ENCODE peak calls at places on chromosomes 2 and 18, in four cellular contexts. One of them, this sample, is unnamed.

GRCh38 chr18:8424917-8425725 is 184.1 kb upstream of the RAB12 start:
- DNase-seq in NCI-H446: no peak
- DNase-seq in GM13977: no peak
- DNase-seq in globus pallidus: no peak
- DNase-seq in this sample: no peak

GRCh38 chr2:8538531-8538930 is 143.3 kb upstream of the ID2 start:
- DNase-seq in NCI-H446: no peak
- DNase-seq in GM13977: no peak
- DNase-seq in globus pallidus: no peak
- DNase-seq in this sample: no peak

GRCh38 chr18:50659091-50660003 is 99.5 kb downstream of the MAPK4 start:
- DNase-seq in NCI-H446: no peak
- DNase-seq in GM13977: no peak
- DNase-seq in globus pallidus: no peak
- DNase-seq in this sample: no peak

GRCh38 chr2:289362-290089 is 1.6 kb upstream of the ALKAL2 start:
- DNase-seq in NCI-H446: no peak
- DNase-seq in GM13977: peak
- DNase-seq in globus pallidus: no peak
- DNase-seq in this sample: peak

GRCh38 chr2:239930871-239931771 is 94.0 kb downstream of the NDUFA10 start:
- DNase-seq in NCI-H446: no peak
- DNase-seq in GM13977: no peak
- DNase-seq in globus pallidus: no peak
- DNase-seq in this sample: peak

GRCh38 chr2:237178396-237178795 is 92.7 kb downstream of the COPS8 start:
- DNase-seq in NCI-H446: no peak
- DNase-seq in GM13977: no peak
- DNase-seq in globus pallidus: no peak
- DNase-seq in this sample: no peak

GRCh38 chr2:190127651-190128050 is 65.1 kb upstream of the MSTN start:
- DNase-seq in NCI-H446: no peak
- DNase-seq in GM13977: no peak
- DNase-seq in globus pallidus: no peak
- DNase-seq in this sample: no peak

GRCh38 chr2:38430196-38430595 is 53.1 kb upstream of the ATL2 start:
- DNase-seq in NCI-H446: no peak
- DNase-seq in GM13977: no peak
- DNase-seq in globus pallidus: no peak
- DNase-seq in this sample: no peak

GRCh38 chr2:239533917-239534316 is 133.1 kb upstream of the HDAC4 start:
- DNase-seq in NCI-H446: no peak
- DNase-seq in GM13977: no peak
- DNase-seq in globus pallidus: peak
- DNase-seq in this sample: no peak

GRCh38 chr18:49055787-49056186 is 105.0 kb upstream of the SMAD7 start:
- DNase-seq in NCI-H446: no peak
- DNase-seq in GM13977: peak
- DNase-seq in globus pallidus: peak
- DNase-seq in this sample: no peak

GRCh38 chr2:48694143-48694542 is 61.4 kb downstream of the LHCGR start:
- DNase-seq in NCI-H446: no peak
- DNase-seq in GM13977: no peak
- DNase-seq in globus pallidus: no peak
- DNase-seq in this sample: no peak

GRCh38 chr2:240133401-240133800 is 2.7 kb downstream of the COPS9 start:
- DNase-seq in NCI-H446: no peak
- DNase-seq in GM13977: no peak
- DNase-seq in globus pallidus: no peak
- DNase-seq in this sample: no peak

GRCh38 chr2:12006841-12007240 is 260.4 kb downstream of the LPIN1 start:
- DNase-seq in NCI-H446: no peak
- DNase-seq in GM13977: no peak
- DNase-seq in globus pallidus: no peak
- DNase-seq in this sample: no peak

GRCh38 chr2:100577777-100578176 is 15.0 kb downstream of the PDCL3 start:
- DNase-seq in NCI-H446: no peak
- DNase-seq in GM13977: no peak
- DNase-seq in globus pallidus: no peak
- DNase-seq in this sample: peak

This sample was measured in dorsolateral prefrontal cortex.